ENCODE peak calls at places on chromosomes 6 and 20, in eight cellular contexts. N is lower lobe of right lung; F is mesenchymal stem cell; J is CD8-positive, alpha-beta memory T cell; O is breast epithelium; V is A673; R is A549; U is left ventricle myocardium inferior. K is an unnamed sample.

GRCh38 chr6:6556738-6557503 is 31.6 kb upstream of the LY86 start:
- DNase-seq in N (no peak), F (peak; percentile 48), J (peak; percentile 28), O (no peak), V (peak; percentile 74), R (peak; percentile 24), U (peak; percentile 36), K (peak; percentile 42)

GRCh38 chr6:9875605-9876353 is 539.1 kb downstream of the TFAP2A start:
- DNase-seq in N (no peak), F (no peak), J (no peak), O (no peak), V (no peak), R (no peak), U (no peak), K (no peak)

GRCh38 chr6:134080171-134080795 is 27.9 kb upstream of the SLC2A12 start:
- DNase-seq in N (no peak), F (no peak), J (no peak), O (no peak), V (no peak), R (no peak), U (no peak), K (no peak)

GRCh38 chr6:27133281-27134227 is 113.9 kb upstream of the PRSS16 start:
- DNase-seq in N (peak; percentile 81), F (peak; percentile 91), J (peak; percentile 71), O (peak; percentile 38), V (peak; percentile 85), R (no peak), U (peak; percentile 54), K (peak; percentile 33)

GRCh38 chr6:75759207-75759606 is 10.2 kb downstream of the MYO6 start:
- DNase-seq in N (no peak), F (no peak), J (no peak), O (no peak), V (no peak), R (no peak), U (no peak), K (no peak)

GRCh38 chr6:166721576-166721975 is 94.5 kb upstream of the RPS6KA2 start:
- DNase-seq in N (no peak), F (no peak), J (no peak), O (no peak), V (no peak), R (no peak), U (no peak), K (no peak)

GRCh38 chr6:124995131-124995530 is 32.9 kb downstream of the RNF217 start:
- DNase-seq in N (no peak), F (no peak), J (no peak), O (no peak), V (no peak), R (no peak), U (no peak), K (no peak)

GRCh38 chr6:12485226-12485764 is 195.1 kb downstream of the EDN1 start:
- DNase-seq in N (no peak), F (no peak), J (no peak), O (no peak), V (no peak), R (no peak), U (no peak), K (no peak)

GRCh38 chr6:37131960-37132253 is 38.0 kb upstream of the PIM1 start:
- DNase-seq in N (no peak), F (no peak), J (no peak), O (no peak), V (no peak), R (no peak), U (no peak), K (no peak)

GRCh38 chr20:20611165-20611564 is 101.3 kb downstream of the RALGAPA2 start:
- DNase-seq in N (no peak), F (no peak), J (no peak), O (no peak), V (no peak), R (no peak), U (no peak), K (no peak)

GRCh38 chr20:4451487-4451886 is 270.2 kb upstream of the PRND start:
- DNase-seq in N (no peak), F (no peak), J (no peak), O (no peak), V (no peak), R (no peak), U (no peak), K (no peak)

GRCh38 chr20:16922834-16923233 is 174.7 kb downstream of the OTOR start:
- DNase-seq in N (no peak), F (peak; percentile 88), J (no peak), O (no peak), V (peak; percentile 91), R (no peak), U (no peak), K (no peak)

GRCh38 chr20:16407251-16408067 is 165.8 kb downstream of the KIF16B start:
- DNase-seq in N (no peak), F (no peak), J (no peak), O (no peak), V (no peak), R (no peak), U (no peak), K (no peak)

GRCh38 chr20:9262653-9263194 is 193.8 kb downstream of the PLCB4 start:
- DNase-seq in N (no peak), F (peak; percentile 57), J (no peak), O (no peak), V (no peak), R (no peak), U (no peak), K (no peak)
- H3K27ac ChIP-seq in N (peak overlapping the region; percentile 62), F (peak overlapping the region; percentile 15), J (no peak overlapping the region), O (no peak overlapping the region), V (no peak overlapping the region), R (no peak overlapping the region), U (peak overlapping the region; percentile 72), K (no peak overlapping the region)

GRCh38 chr20:42741906-42742305 is 447.8 kb downstream of the PTPRT start:
- DNase-seq in N (no peak), F (no peak), J (no peak), O (no peak), V (no peak), R (no peak), U (no peak), K (no peak)
- H3K9me3 ChIP-seq in N (no peaks in the 10 kb centered on the region), F (peaks cover 6% of the 10 kb centered on the region), J (no peaks in the 10 kb centered on the region), O (no peaks in the 10 kb centered on the region), V (no peaks in the 10 kb centered on the region), R (no peaks in the 10 kb centered on the region), U (peaks cover 33% of the 10 kb centered on the region), K (no peaks in the 10 kb centered on the region)

GRCh38 chr6:1604991-1605821 is 4.5 kb upstream of the FOXC1 start:
- DNase-seq in N (no peak), F (no peak), J (no peak), O (no peak), V (no peak), R (no peak), U (no peak), K (no peak)
- H3K27ac ChIP-seq in N (no peak overlapping the region), F (no peak overlapping the region), J (no peak overlapping the region), O (no peak overlapping the region), V (no peak overlapping the region), R (peak overlapping the region; percentile 85), U (no peak overlapping the region), K (no peak overlapping the region)

GRCh38 chr6:169893624-169894023 is 142.2 kb downstream of the ERMARD start:
- DNase-seq in N (no peak), F (no peak), J (no peak), O (no peak), V (no peak), R (no peak), U (no peak), K (no peak)

GRCh38 chr6:169890049-169890448 is 138.6 kb downstream of the ERMARD start:
- DNase-seq in N (no peak), F (peak; percentile 3), J (no peak), O (no peak), V (no peak), R (no peak), U (no peak), K (peak; percentile 35)

GRCh38 chr6:169891421-169891820 is 140.0 kb downstream of the ERMARD start:
- DNase-seq in N (no peak), F (no peak), J (no peak), O (no peak), V (no peak), R (no peak), U (no peak), K (no peak)

GRCh38 chr6:169890901-169891300 is 139.5 kb downstream of the ERMARD start:
- DNase-seq in N (no peak), F (no peak), J (no peak), O (no peak), V (no peak), R (no peak), U (no peak), K (peak; percentile 15)

GRCh38 chr6:169891846-169892245 is 140.4 kb downstream of the ERMARD start:
- DNase-seq in N (no peak), F (no peak), J (no peak), O (no peak), V (no peak), R (no peak), U (no peak), K (no peak)
- H3K9me3 ChIP-seq in N (no peaks in the 10 kb centered on the region), F (peaks cover 11% of the 10 kb centered on the region), J (no peaks in the 10 kb centered on the region), O (peaks cover 4% of the 10 kb centered on the region), V (no peaks in the 10 kb centered on the region), R (no peaks in the 10 kb centered on the region), U (no peaks in the 10 kb centered on the region), K (no peaks in the 10 kb centered on the region)

GRCh38 chr6:15089569-15090144 is 156.2 kb upstream of the JARID2 start:
- DNase-seq in N (peak; percentile 72), F (no peak), J (no peak), O (peak; percentile 79), V (no peak), R (no peak), U (no peak), K (peak; percentile 11)
- H3K27ac ChIP-seq in N (no peak overlapping the region), F (no peak overlapping the region), J (peak overlapping the region; percentile 88), O (peak overlapping the region; percentile 82), V (no peak overlapping the region), R (no peak overlapping the region), U (no peak overlapping the region), K (no peak overlapping the region)

GRCh38 chr20:31406115-31406514 is at the start of gene DEFB121:
- DNase-seq in N (no peak), F (no peak), J (no peak), O (no peak), V (no peak), R (no peak), U (no peak), K (no peak)

GRCh38 chr20:31414381-31414780 is 8.4 kb upstream of the DEFB121 start:
- DNase-seq in N (no peak), F (no peak), J (no peak), O (no peak), V (no peak), R (no peak), U (no peak), K (no peak)

GRCh38 chr20:31410011-31410410 is 4.0 kb upstream of the DEFB121 start:
- DNase-seq in N (no peak), F (no peak), J (no peak), O (no peak), V (no peak), R (no peak), U (no peak), K (no peak)
- H3K9me3 ChIP-seq in N (no peaks in the 10 kb centered on the region), F (peaks cover 3% of the 10 kb centered on the region), J (no peaks in the 10 kb centered on the region), O (no peaks in the 10 kb centered on the region), V (no peaks in the 10 kb centered on the region), R (no peaks in the 10 kb centered on the region), U (peaks cover 3% of the 10 kb centered on the region), K (no peaks in the 10 kb centered on the region)

K was measured in pancreas.